ENCODE peak calls at places on chromosomes 12 and 14, in seven cellular contexts. T is neural crest cell, A is endodermal cell, C is omental fat pad, S is GM23338, E is kidney, X is DND-41. B is an unnamed sample.

GRCh38 chr14:54480830-54481562 is 7.8 kb downstream of the GMFB start:
- DNase-seq in T (no peak), A (no peak), C (no peak), S (no peak), E (no peak), X (no peak), B (no peak)

GRCh38 chr14:103905861-103906456 is 22.3 kb upstream of the TDRD9 start:
- DNase-seq in T (no peak), A (peak; percentile 86), C (no peak), S (peak; percentile 68), E (peak; percentile 35), X (peak; percentile 15), B (no peak)

GRCh38 chr12:128966411-128966810 is 113.1 kb downstream of the GLT1D1 start:
- DNase-seq in T (no peak), A (no peak), C (no peak), S (no peak), E (no peak), X (no peak), B (no peak)

GRCh38 chr12:23611320-23611719 is 338.1 kb downstream of the SOX5 start:
- DNase-seq in T (no peak), A (no peak), C (no peak), S (no peak), E (no peak), X (no peak), B (no peak)

GRCh38 chr12:88753074-88753473 is 172.8 kb upstream of the KITLG start:
- DNase-seq in T (no peak), A (no peak), C (no peak), S (no peak), E (no peak), X (no peak), B (no peak)

GRCh38 chr12:49675137-49675536 is 32.1 kb downstream of the FMNL3 start:
- DNase-seq in T (no peak), A (no peak), C (no peak), S (peak; percentile 21), E (no peak), X (no peak), B (no peak)

GRCh38 chr12:53505086-53505485 is 2.2 kb downstream of the NPFF start:
- DNase-seq in T (no peak), A (no peak), C (no peak), S (no peak), E (no peak), X (no peak), B (no peak)

GRCh38 chr14:70045715-70046535 is 142.8 kb downstream of the SLC8A3 start:
- DNase-seq in T (peak; percentile 62), A (peak; percentile 95), C (no peak), S (peak; percentile 88), E (peak; percentile 85), X (no peak), B (peak; percentile 16)

GRCh38 chr12:89238593-89238992 is 113.7 kb downstream of the DUSP6 start:
- DNase-seq in T (no peak), A (no peak), C (no peak), S (no peak), E (no peak), X (peak; percentile 32), B (no peak)

GRCh38 chr14:78446807-78447206 is 276.6 kb downstream of the NRXN3 start:
- DNase-seq in T (no peak), A (peak; percentile 75), C (no peak), S (peak; percentile 40), E (no peak), X (no peak), B (no peak)

GRCh38 chr14:21384494-21384851 is 654 bp upstream of the SUPT16H start:
- DNase-seq in T (no peak), A (no peak), C (no peak), S (no peak), E (no peak), X (no peak), B (peak; percentile 28)

GRCh38 chr12:16506394-16506793 is 99.6 kb downstream of the LMO3 start:
- DNase-seq in T (no peak), A (no peak), C (no peak), S (no peak), E (no peak), X (no peak), B (no peak)

GRCh38 chr12:123223241-123223668 is 9.7 kb downstream of the MPHOSPH9 start:
- DNase-seq in T (no peak), A (no peak), C (no peak), S (no peak), E (no peak), X (peak; percentile 50), B (peak; percentile 40)

GRCh38 chr12:104350211-104350908 is 46.8 kb downstream of the EID3 start:
- DNase-seq in T (no peak), A (no peak), C (no peak), S (no peak), E (no peak), X (no peak), B (no peak)

GRCh38 chr12:29334911-29335310 is 46.1 kb downstream of the ERGIC2 start:
- DNase-seq in T (no peak), A (no peak), C (no peak), S (no peak), E (no peak), X (no peak), B (no peak)

GRCh38 chr14:52835122-52835903 is 43.9 kb upstream of the GNPNAT1 start:
- DNase-seq in T (no peak), A (peak; percentile 71), C (peak; percentile 23), S (peak; percentile 47), E (no peak), X (no peak), B (no peak)

GRCh38 chr14:32259368-32260013 is 56.4 kb upstream of the RNU6-8 start:
- DNase-seq in T (no peak), A (peak; percentile 59), C (no peak), S (peak; percentile 34), E (no peak), X (peak; percentile 75), B (peak; percentile 37)

GRCh38 chr12:78120866-78121590 is 290.3 kb downstream of the NAV3 start:
- DNase-seq in T (no peak), A (no peak), C (no peak), S (no peak), E (no peak), X (no peak), B (peak; percentile 7)

GRCh38 chr12:15693233-15693911 is 95.8 kb downstream of the EPS8 start:
- DNase-seq in T (no peak), A (no peak), C (no peak), S (no peak), E (no peak), X (no peak), B (no peak)

GRCh38 chr14:78530078-78530477 is 359.9 kb downstream of the NRXN3 start:
- DNase-seq in T (peak; percentile 61), A (peak; percentile 89), C (no peak), S (peak; percentile 78), E (no peak), X (peak; percentile 62), B (peak; percentile 11)

GRCh38 chr12:29519585-29520182 is 22.2 kb upstream of the OVCH1 start:
- DNase-seq in T (peak; percentile 45), A (peak; percentile 70), C (no peak), S (peak; percentile 49), E (no peak), X (peak; percentile 10), B (peak; percentile 19)

GRCh38 chr12:107914460-107914977 is 140.0 kb downstream of the ASCL4 start:
- DNase-seq in T (no peak), A (no peak), C (no peak), S (no peak), E (no peak), X (no peak), B (no peak)

GRCh38 chr12:9692909-9693308 is 23.4 kb downstream of the CLEC2D start:
- DNase-seq in T (no peak), A (no peak), C (no peak), S (no peak), E (no peak), X (no peak), B (no peak)

DNA sequence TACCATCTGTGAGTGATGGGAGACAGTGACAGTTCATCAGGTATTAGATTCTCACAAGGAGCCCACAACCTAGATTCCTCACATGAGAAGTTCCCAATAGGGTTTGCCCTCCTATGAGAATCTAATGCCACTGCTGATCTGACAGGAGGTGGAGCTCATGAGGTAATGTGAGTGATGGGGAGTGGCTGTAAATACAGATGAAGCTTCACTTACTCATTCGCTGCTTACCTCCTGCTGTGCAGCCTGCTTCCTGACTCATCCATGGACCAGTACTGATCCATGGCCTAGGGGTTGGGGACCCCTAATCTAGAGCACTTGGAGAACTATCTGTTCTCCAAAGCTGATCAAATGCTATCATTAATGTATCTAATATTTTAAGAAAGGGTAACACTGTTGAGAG is 17.7 kb downstream of the CLEC2D start:
- DNase-seq in T (no peak), A (peak; percentile 88), C (no peak), S (peak; percentile 41), E (no peak), X (no peak), B (no peak)
- TF ChIP-seq CTCF in T (no peak), A (peak; percentile 22), C (no peak), S (no peak), E (no peak), X (no peak), B (no peak)

DNA sequence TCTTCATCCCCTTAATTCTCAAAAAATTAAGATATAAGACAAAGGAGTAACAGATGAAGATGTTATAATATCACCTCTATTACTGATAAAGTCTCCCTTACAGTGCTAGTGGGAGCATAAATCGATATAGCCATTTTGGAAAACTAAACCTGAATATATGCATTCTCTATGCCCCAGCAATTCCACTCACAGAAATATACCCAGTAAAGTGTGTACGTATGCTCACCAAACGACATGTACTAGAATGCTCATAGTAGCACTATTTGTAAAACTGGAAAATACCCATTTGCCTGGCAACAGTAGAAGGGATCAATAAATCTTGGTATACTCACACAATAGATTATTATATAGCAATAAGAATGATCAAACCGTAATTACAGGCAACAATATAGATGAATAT is 44.0 kb upstream of the HIF1A start:
- DNase-seq in T (no peak), A (no peak), C (no peak), S (no peak), E (no peak), X (no peak), B (no peak)
- TF ChIP-seq CTCF in T (no peak), A (no peak), C (no peak), S (no peak), E (no peak), X (no peak), B (no peak)

GRCh38 chr14:74462993-74463392 is 30.1 kb downstream of the NPC2 start:
- DNase-seq in T (no peak), A (peak; percentile 25), C (no peak), S (no peak), E (no peak), X (no peak), B (no peak)

GRCh38 chr14:74459981-74460380 is 33.1 kb downstream of the NPC2 start:
- DNase-seq in T (no peak), A (peak; percentile 36), C (no peak), S (no peak), E (peak; percentile 10), X (no peak), B (no peak)

GRCh38 chr14:74457511-74457910 is 31.5 kb upstream of the SYNDIG1L start:
- DNase-seq in T (no peak), A (peak; percentile 23), C (no peak), S (no peak), E (peak; percentile 14), X (no peak), B (no peak)

GRCh38 chr14:74456684-74457083 is 30.7 kb upstream of the SYNDIG1L start:
- DNase-seq in T (no peak), A (peak; percentile 34), C (no peak), S (no peak), E (peak; percentile 35), X (no peak), B (no peak)

GRCh38 chr14:74459289-74459946 is 33.4 kb upstream of the SYNDIG1L start:
- DNase-seq in T (peak; percentile 43), A (peak; percentile 93), C (no peak), S (peak; percentile 81), E (peak; percentile 40), X (peak; percentile 12), B (peak; percentile 50)
- TF ChIP-seq CTCF in T (peak; percentile 57), A (peak; percentile 82), C (no peak), S (peak; percentile 66), E (peak; percentile 24), X (peak; percentile 64), B (peak; percentile 37)

GRCh38 chr12:102879144-102879763 is 37.8 kb downstream of the PAH start:
- DNase-seq in T (peak; percentile 29), A (peak; percentile 89), C (no peak), S (peak; percentile 90), E (no peak), X (peak; percentile 5), B (peak; percentile 57)
- TF ChIP-seq CTCF in T (peak; percentile 61), A (peak; percentile 69), C (no peak), S (peak; percentile 70), E (peak; percentile 49), X (peak; percentile 49), B (peak; percentile 3)